ENCODE peak calls at places on chromosomes 13 and 19, in ten cellular contexts. One of them, this sample, is unnamed.

GRCh38 chr13:23845309-23845708 is 43.9 kb downstream of the MIPEP start:
- DNase-seq in mucosa of gallbladder: no peak
- DNase-seq in central memory CD4-positive, alpha-beta T cell: no peak
- DNase-seq in heart right ventricle: no peak
- DNase-seq in stimulated activated CD4-positive, alpha-beta T cell treated with anti-CD3 and anti-CD28 coated beads, TNF-alpha, amount 100 ng/mL, for 4 hours: no peak
- DNase-seq in frontal cortex: no peak
- DNase-seq in lung: no peak
- DNase-seq in A549: no peak
- DNase-seq in AG08396: no peak
- DNase-seq in activated naive CD4-positive, alpha-beta T cell treated with anti-CD3 and anti-CD28 coated beads for 36 hours: no peak
- DNase-seq in this sample: no peak

GRCh38 chr13:37647038-37647650 is 48.6 kb upstream of the POSTN start:
- DNase-seq in mucosa of gallbladder: no peak
- DNase-seq in central memory CD4-positive, alpha-beta T cell: no peak
- DNase-seq in heart right ventricle: no peak
- DNase-seq in stimulated activated CD4-positive, alpha-beta T cell treated with anti-CD3 and anti-CD28 coated beads, TNF-alpha, amount 100 ng/mL, for 4 hours: no peak
- DNase-seq in frontal cortex: no peak
- DNase-seq in lung: no peak
- DNase-seq in A549: no peak
- DNase-seq in AG08396: no peak
- DNase-seq in activated naive CD4-positive, alpha-beta T cell treated with anti-CD3 and anti-CD28 coated beads for 36 hours: no peak
- DNase-seq in this sample: no peak

GRCh38 chr13:101700598-101700997 is 248.1 kb downstream of the ITGBL1 start:
- DNase-seq in mucosa of gallbladder: no peak
- DNase-seq in central memory CD4-positive, alpha-beta T cell: no peak
- DNase-seq in heart right ventricle: peak
- DNase-seq in stimulated activated CD4-positive, alpha-beta T cell treated with anti-CD3 and anti-CD28 coated beads, TNF-alpha, amount 100 ng/mL, for 4 hours: no peak
- DNase-seq in frontal cortex: no peak
- DNase-seq in lung: no peak
- DNase-seq in A549: no peak
- DNase-seq in AG08396: no peak
- DNase-seq in activated naive CD4-positive, alpha-beta T cell treated with anti-CD3 and anti-CD28 coated beads for 36 hours: no peak
- DNase-seq in this sample: peak

GRCh38 chr19:6551607-6552450 is 21.0 kb downstream of the TNFSF9 start:
- DNase-seq in mucosa of gallbladder: no peak
- DNase-seq in central memory CD4-positive, alpha-beta T cell: peak
- DNase-seq in heart right ventricle: no peak
- DNase-seq in stimulated activated CD4-positive, alpha-beta T cell treated with anti-CD3 and anti-CD28 coated beads, TNF-alpha, amount 100 ng/mL, for 4 hours: peak
- DNase-seq in frontal cortex: no peak
- DNase-seq in lung: no peak
- DNase-seq in A549: peak
- DNase-seq in AG08396: peak
- DNase-seq in activated naive CD4-positive, alpha-beta T cell treated with anti-CD3 and anti-CD28 coated beads for 36 hours: peak
- DNase-seq in this sample: peak

GRCh38 chr13:106599875-106600797 is 32.2 kb upstream of the ARGLU1 start:
- DNase-seq in mucosa of gallbladder: no peak
- DNase-seq in central memory CD4-positive, alpha-beta T cell: peak
- DNase-seq in heart right ventricle: peak
- DNase-seq in stimulated activated CD4-positive, alpha-beta T cell treated with anti-CD3 and anti-CD28 coated beads, TNF-alpha, amount 100 ng/mL, for 4 hours: no peak
- DNase-seq in frontal cortex: no peak
- DNase-seq in lung: no peak
- DNase-seq in A549: no peak
- DNase-seq in AG08396: no peak
- DNase-seq in activated naive CD4-positive, alpha-beta T cell treated with anti-CD3 and anti-CD28 coated beads for 36 hours: peak
- DNase-seq in this sample: no peak

GRCh38 chr13:84136582-84136981 is 254.3 kb upstream of the SLITRK1 start:
- DNase-seq in mucosa of gallbladder: no peak
- DNase-seq in central memory CD4-positive, alpha-beta T cell: peak
- DNase-seq in heart right ventricle: no peak
- DNase-seq in stimulated activated CD4-positive, alpha-beta T cell treated with anti-CD3 and anti-CD28 coated beads, TNF-alpha, amount 100 ng/mL, for 4 hours: no peak
- DNase-seq in frontal cortex: no peak
- DNase-seq in lung: no peak
- DNase-seq in A549: no peak
- DNase-seq in AG08396: no peak
- DNase-seq in activated naive CD4-positive, alpha-beta T cell treated with anti-CD3 and anti-CD28 coated beads for 36 hours: no peak
- DNase-seq in this sample: no peak

GRCh38 chr13:30025351-30025750 is 174.9 kb upstream of the UBL3 start:
- DNase-seq in mucosa of gallbladder: no peak
- DNase-seq in central memory CD4-positive, alpha-beta T cell: no peak
- DNase-seq in heart right ventricle: no peak
- DNase-seq in stimulated activated CD4-positive, alpha-beta T cell treated with anti-CD3 and anti-CD28 coated beads, TNF-alpha, amount 100 ng/mL, for 4 hours: no peak
- DNase-seq in frontal cortex: no peak
- DNase-seq in lung: no peak
- DNase-seq in A549: no peak
- DNase-seq in AG08396: no peak
- DNase-seq in activated naive CD4-positive, alpha-beta T cell treated with anti-CD3 and anti-CD28 coated beads for 36 hours: no peak
- DNase-seq in this sample: no peak

GRCh38 chr13:90872491-90873025 is 474.9 kb upstream of the MIR17HG start:
- DNase-seq in mucosa of gallbladder: no peak
- DNase-seq in central memory CD4-positive, alpha-beta T cell: no peak
- DNase-seq in heart right ventricle: no peak
- DNase-seq in stimulated activated CD4-positive, alpha-beta T cell treated with anti-CD3 and anti-CD28 coated beads, TNF-alpha, amount 100 ng/mL, for 4 hours: no peak
- DNase-seq in frontal cortex: no peak
- DNase-seq in lung: no peak
- DNase-seq in A549: no peak
- DNase-seq in AG08396: no peak
- DNase-seq in activated naive CD4-positive, alpha-beta T cell treated with anti-CD3 and anti-CD28 coated beads for 36 hours: no peak
- DNase-seq in this sample: no peak

GRCh38 chr13:96650301-96650886 is 343.9 kb downstream of the OXGR1 start:
- DNase-seq in mucosa of gallbladder: no peak
- DNase-seq in central memory CD4-positive, alpha-beta T cell: no peak
- DNase-seq in heart right ventricle: no peak
- DNase-seq in stimulated activated CD4-positive, alpha-beta T cell treated with anti-CD3 and anti-CD28 coated beads, TNF-alpha, amount 100 ng/mL, for 4 hours: no peak
- DNase-seq in frontal cortex: no peak
- DNase-seq in lung: no peak
- DNase-seq in A549: no peak
- DNase-seq in AG08396: no peak
- DNase-seq in activated naive CD4-positive, alpha-beta T cell treated with anti-CD3 and anti-CD28 coated beads for 36 hours: no peak
- DNase-seq in this sample: no peak

GRCh38 chr13:98105929-98106336 is 37.0 kb upstream of the FARP1 start:
- DNase-seq in mucosa of gallbladder: peak
- DNase-seq in central memory CD4-positive, alpha-beta T cell: no peak
- DNase-seq in heart right ventricle: peak
- DNase-seq in stimulated activated CD4-positive, alpha-beta T cell treated with anti-CD3 and anti-CD28 coated beads, TNF-alpha, amount 100 ng/mL, for 4 hours: no peak
- DNase-seq in frontal cortex: no peak
- DNase-seq in lung: peak
- DNase-seq in A549: no peak
- DNase-seq in AG08396: peak
- DNase-seq in activated naive CD4-positive, alpha-beta T cell treated with anti-CD3 and anti-CD28 coated beads for 36 hours: no peak
- DNase-seq in this sample: peak

GRCh38 chr13:60431108-60431700 is 34.2 kb downstream of the TDRD3 start:
- DNase-seq in mucosa of gallbladder: no peak
- DNase-seq in central memory CD4-positive, alpha-beta T cell: peak
- DNase-seq in heart right ventricle: no peak
- DNase-seq in stimulated activated CD4-positive, alpha-beta T cell treated with anti-CD3 and anti-CD28 coated beads, TNF-alpha, amount 100 ng/mL, for 4 hours: no peak
- DNase-seq in frontal cortex: peak
- DNase-seq in lung: no peak
- DNase-seq in A549: peak
- DNase-seq in AG08396: peak
- DNase-seq in activated naive CD4-positive, alpha-beta T cell treated with anti-CD3 and anti-CD28 coated beads for 36 hours: no peak
- DNase-seq in this sample: peak

GRCh38 chr19:13014921-13015280 is 19.6 kb downstream of the NFIX start:
- DNase-seq in mucosa of gallbladder: no peak
- DNase-seq in central memory CD4-positive, alpha-beta T cell: no peak
- DNase-seq in heart right ventricle: no peak
- DNase-seq in stimulated activated CD4-positive, alpha-beta T cell treated with anti-CD3 and anti-CD28 coated beads, TNF-alpha, amount 100 ng/mL, for 4 hours: no peak
- DNase-seq in frontal cortex: no peak
- DNase-seq in lung: no peak
- DNase-seq in A549: no peak
- DNase-seq in AG08396: no peak
- DNase-seq in activated naive CD4-positive, alpha-beta T cell treated with anti-CD3 and anti-CD28 coated beads for 36 hours: no peak
- DNase-seq in this sample: no peak

GRCh38 chr13:35768126-35768525 is 291.6 kb upstream of the MAB21L1 start:
- DNase-seq in mucosa of gallbladder: no peak
- DNase-seq in central memory CD4-positive, alpha-beta T cell: no peak
- DNase-seq in heart right ventricle: no peak
- DNase-seq in stimulated activated CD4-positive, alpha-beta T cell treated with anti-CD3 and anti-CD28 coated beads, TNF-alpha, amount 100 ng/mL, for 4 hours: no peak
- DNase-seq in frontal cortex: no peak
- DNase-seq in lung: no peak
- DNase-seq in A549: no peak
- DNase-seq in AG08396: no peak
- DNase-seq in activated naive CD4-positive, alpha-beta T cell treated with anti-CD3 and anti-CD28 coated beads for 36 hours: no peak
- DNase-seq in this sample: no peak

GRCh38 chr13:97386832-97387486 is 47.0 kb upstream of the RAP2A start:
- DNase-seq in mucosa of gallbladder: no peak
- DNase-seq in central memory CD4-positive, alpha-beta T cell: no peak
- DNase-seq in heart right ventricle: no peak
- DNase-seq in stimulated activated CD4-positive, alpha-beta T cell treated with anti-CD3 and anti-CD28 coated beads, TNF-alpha, amount 100 ng/mL, for 4 hours: no peak
- DNase-seq in frontal cortex: no peak
- DNase-seq in lung: no peak
- DNase-seq in A549: no peak
- DNase-seq in AG08396: no peak
- DNase-seq in activated naive CD4-positive, alpha-beta T cell treated with anti-CD3 and anti-CD28 coated beads for 36 hours: peak
- DNase-seq in this sample: no peak

GRCh38 chr13:49954674-49955455 is 18.7 kb upstream of the SPRYD7 start:
- DNase-seq in mucosa of gallbladder: no peak
- DNase-seq in central memory CD4-positive, alpha-beta T cell: no peak
- DNase-seq in heart right ventricle: no peak
- DNase-seq in stimulated activated CD4-positive, alpha-beta T cell treated with anti-CD3 and anti-CD28 coated beads, TNF-alpha, amount 100 ng/mL, for 4 hours: no peak
- DNase-seq in frontal cortex: no peak
- DNase-seq in lung: no peak
- DNase-seq in A549: peak
- DNase-seq in AG08396: no peak
- DNase-seq in activated naive CD4-positive, alpha-beta T cell treated with anti-CD3 and anti-CD28 coated beads for 36 hours: no peak
- DNase-seq in this sample: no peak

GRCh38 chr19:7926021-7926726 is at the start of gene CTXN1:
- DNase-seq in mucosa of gallbladder: peak
- DNase-seq in central memory CD4-positive, alpha-beta T cell: peak
- DNase-seq in heart right ventricle: no peak
- DNase-seq in stimulated activated CD4-positive, alpha-beta T cell treated with anti-CD3 and anti-CD28 coated beads, TNF-alpha, amount 100 ng/mL, for 4 hours: peak
- DNase-seq in frontal cortex: peak
- DNase-seq in lung: peak
- DNase-seq in A549: peak
- DNase-seq in AG08396: peak
- DNase-seq in activated naive CD4-positive, alpha-beta T cell treated with anti-CD3 and anti-CD28 coated beads for 36 hours: peak
- DNase-seq in this sample: peak

GRCh38 chr13:101730420-101731000 is 278.0 kb downstream of the ITGBL1 start:
- DNase-seq in mucosa of gallbladder: no peak
- DNase-seq in central memory CD4-positive, alpha-beta T cell: no peak
- DNase-seq in heart right ventricle: no peak
- DNase-seq in stimulated activated CD4-positive, alpha-beta T cell treated with anti-CD3 and anti-CD28 coated beads, TNF-alpha, amount 100 ng/mL, for 4 hours: no peak
- DNase-seq in frontal cortex: no peak
- DNase-seq in lung: no peak
- DNase-seq in A549: no peak
- DNase-seq in AG08396: no peak
- DNase-seq in activated naive CD4-positive, alpha-beta T cell treated with anti-CD3 and anti-CD28 coated beads for 36 hours: no peak
- DNase-seq in this sample: no peak

GRCh38 chr19:54660967-54661366 is 1.8 kb upstream of the LILRB4 start:
- DNase-seq in mucosa of gallbladder: no peak
- DNase-seq in central memory CD4-positive, alpha-beta T cell: no peak
- DNase-seq in heart right ventricle: no peak
- DNase-seq in stimulated activated CD4-positive, alpha-beta T cell treated with anti-CD3 and anti-CD28 coated beads, TNF-alpha, amount 100 ng/mL, for 4 hours: no peak
- DNase-seq in frontal cortex: no peak
- DNase-seq in lung: no peak
- DNase-seq in A549: no peak
- DNase-seq in AG08396: no peak
- DNase-seq in activated naive CD4-positive, alpha-beta T cell treated with anti-CD3 and anti-CD28 coated beads for 36 hours: no peak
- DNase-seq in this sample: no peak

GRCh38 chr13:97257800-97258799 is 36.0 kb downstream of the MBNL2 start:
- DNase-seq in mucosa of gallbladder: no peak
- DNase-seq in central memory CD4-positive, alpha-beta T cell: no peak
- DNase-seq in heart right ventricle: peak
- DNase-seq in stimulated activated CD4-positive, alpha-beta T cell treated with anti-CD3 and anti-CD28 coated beads, TNF-alpha, amount 100 ng/mL, for 4 hours: no peak
- DNase-seq in frontal cortex: no peak
- DNase-seq in lung: peak
- DNase-seq in A549: peak
- DNase-seq in AG08396: peak
- DNase-seq in activated naive CD4-positive, alpha-beta T cell treated with anti-CD3 and anti-CD28 coated beads for 36 hours: no peak
- DNase-seq in this sample: peak

GRCh38 chr19:19540707-19541515 is 2.8 kb downstream of the CILP2 start:
- DNase-seq in mucosa of gallbladder: peak
- DNase-seq in central memory CD4-positive, alpha-beta T cell: peak
- DNase-seq in heart right ventricle: no peak
- DNase-seq in stimulated activated CD4-positive, alpha-beta T cell treated with anti-CD3 and anti-CD28 coated beads, TNF-alpha, amount 100 ng/mL, for 4 hours: peak
- DNase-seq in frontal cortex: no peak
- DNase-seq in lung: peak
- DNase-seq in A549: peak
- DNase-seq in AG08396: peak
- DNase-seq in activated naive CD4-positive, alpha-beta T cell treated with anti-CD3 and anti-CD28 coated beads for 36 hours: peak
- DNase-seq in this sample: peak

GRCh38 chr13:21086929-21087328 is 25.5 kb upstream of the LATS2 start:
- DNase-seq in mucosa of gallbladder: no peak
- DNase-seq in central memory CD4-positive, alpha-beta T cell: no peak
- DNase-seq in heart right ventricle: no peak
- DNase-seq in stimulated activated CD4-positive, alpha-beta T cell treated with anti-CD3 and anti-CD28 coated beads, TNF-alpha, amount 100 ng/mL, for 4 hours: no peak
- DNase-seq in frontal cortex: no peak
- DNase-seq in lung: no peak
- DNase-seq in A549: no peak
- DNase-seq in AG08396: no peak
- DNase-seq in activated naive CD4-positive, alpha-beta T cell treated with anti-CD3 and anti-CD28 coated beads for 36 hours: no peak
- DNase-seq in this sample: no peak

GRCh38 chr13:78022164-78022877 is 103.7 kb upstream of the EDNRB start:
- DNase-seq in mucosa of gallbladder: peak
- DNase-seq in central memory CD4-positive, alpha-beta T cell: peak
- DNase-seq in heart right ventricle: peak
- DNase-seq in stimulated activated CD4-positive, alpha-beta T cell treated with anti-CD3 and anti-CD28 coated beads, TNF-alpha, amount 100 ng/mL, for 4 hours: no peak
- DNase-seq in frontal cortex: peak
- DNase-seq in lung: no peak
- DNase-seq in A549: no peak
- DNase-seq in AG08396: peak
- DNase-seq in activated naive CD4-positive, alpha-beta T cell treated with anti-CD3 and anti-CD28 coated beads for 36 hours: peak
- DNase-seq in this sample: peak

GRCh38 chr19:32676186-32676894 is 692 bp downstream of the RGS9BP start:
- DNase-seq in mucosa of gallbladder: no peak
- DNase-seq in central memory CD4-positive, alpha-beta T cell: peak
- DNase-seq in heart right ventricle: no peak
- DNase-seq in stimulated activated CD4-positive, alpha-beta T cell treated with anti-CD3 and anti-CD28 coated beads, TNF-alpha, amount 100 ng/mL, for 4 hours: no peak
- DNase-seq in frontal cortex: no peak
- DNase-seq in lung: no peak
- DNase-seq in A549: peak
- DNase-seq in AG08396: no peak
- DNase-seq in activated naive CD4-positive, alpha-beta T cell treated with anti-CD3 and anti-CD28 coated beads for 36 hours: no peak
- DNase-seq in this sample: no peak

GRCh38 chr19:33197591-33198000 is 3.5 kb downstream of the LRP3 start:
- DNase-seq in mucosa of gallbladder: no peak
- DNase-seq in central memory CD4-positive, alpha-beta T cell: no peak
- DNase-seq in heart right ventricle: no peak
- DNase-seq in stimulated activated CD4-positive, alpha-beta T cell treated with anti-CD3 and anti-CD28 coated beads, TNF-alpha, amount 100 ng/mL, for 4 hours: no peak
- DNase-seq in frontal cortex: no peak
- DNase-seq in lung: no peak
- DNase-seq in A549: no peak
- DNase-seq in AG08396: no peak
- DNase-seq in activated naive CD4-positive, alpha-beta T cell treated with anti-CD3 and anti-CD28 coated beads for 36 hours: no peak
- DNase-seq in this sample: no peak

GRCh38 chr19:53971608-53972007 is 8.9 kb downstream of the CACNG8 start:
- DNase-seq in mucosa of gallbladder: no peak
- DNase-seq in central memory CD4-positive, alpha-beta T cell: no peak
- DNase-seq in heart right ventricle: no peak
- DNase-seq in stimulated activated CD4-positive, alpha-beta T cell treated with anti-CD3 and anti-CD28 coated beads, TNF-alpha, amount 100 ng/mL, for 4 hours: no peak
- DNase-seq in frontal cortex: no peak
- DNase-seq in lung: no peak
- DNase-seq in A549: no peak
- DNase-seq in AG08396: no peak
- DNase-seq in activated naive CD4-positive, alpha-beta T cell treated with anti-CD3 and anti-CD28 coated beads for 36 hours: no peak
- DNase-seq in this sample: no peak

GRCh38 chr13:30123575-30123974 is 183.8 kb downstream of the KATNAL1 start:
- DNase-seq in mucosa of gallbladder: no peak
- DNase-seq in central memory CD4-positive, alpha-beta T cell: no peak
- DNase-seq in heart right ventricle: no peak
- DNase-seq in stimulated activated CD4-positive, alpha-beta T cell treated with anti-CD3 and anti-CD28 coated beads, TNF-alpha, amount 100 ng/mL, for 4 hours: no peak
- DNase-seq in frontal cortex: no peak
- DNase-seq in lung: no peak
- DNase-seq in A549: no peak
- DNase-seq in AG08396: no peak
- DNase-seq in activated naive CD4-positive, alpha-beta T cell treated with anti-CD3 and anti-CD28 coated beads for 36 hours: no peak
- DNase-seq in this sample: no peak

GRCh38 chr19:49585023-49585422 is 3.9 kb downstream of the PRRG2 start:
- DNase-seq in mucosa of gallbladder: no peak
- DNase-seq in central memory CD4-positive, alpha-beta T cell: no peak
- DNase-seq in heart right ventricle: no peak
- DNase-seq in stimulated activated CD4-positive, alpha-beta T cell treated with anti-CD3 and anti-CD28 coated beads, TNF-alpha, amount 100 ng/mL, for 4 hours: no peak
- DNase-seq in frontal cortex: no peak
- DNase-seq in lung: no peak
- DNase-seq in A549: no peak
- DNase-seq in AG08396: no peak
- DNase-seq in activated naive CD4-positive, alpha-beta T cell treated with anti-CD3 and anti-CD28 coated beads for 36 hours: no peak
- DNase-seq in this sample: no peak

GRCh38 chr19:2726904-2727639 is 5.9 kb upstream of the DIRAS1 start:
- DNase-seq in mucosa of gallbladder: no peak
- DNase-seq in central memory CD4-positive, alpha-beta T cell: no peak
- DNase-seq in heart right ventricle: no peak
- DNase-seq in stimulated activated CD4-positive, alpha-beta T cell treated with anti-CD3 and anti-CD28 coated beads, TNF-alpha, amount 100 ng/mL, for 4 hours: no peak
- DNase-seq in frontal cortex: no peak
- DNase-seq in lung: no peak
- DNase-seq in A549: no peak
- DNase-seq in AG08396: peak
- DNase-seq in activated naive CD4-positive, alpha-beta T cell treated with anti-CD3 and anti-CD28 coated beads for 36 hours: no peak
- DNase-seq in this sample: no peak